ENCODE peak calls at places on chromosomes 13 and 19, in ten cellular contexts. One of them, this sample, is unnamed.

GRCh38 chr13:37492741-37493514 is 105.6 kb downstream of the POSTN start:
- DNase-seq in HFFc6: peak; percentile 84
- DNase-seq in GF-D8: no peak
- DNase-seq in effector memory CD4-positive, alpha-beta T cell: no peak
- DNase-seq in fibroblast of lung: peak; percentile 98
- DNase-seq in activated T-helper 1 cell treated with anti-CD3 and anti-CD28 coated beads, Interleukin-12 subunit alpha, Interleukin-12 subunit beta, Interleukin-2, Interleukin-4 antibody, amounts not matched to agents 30 ng/mL and 10 ng/mL and 1 ng/mL, durations not matched to agents 14 hours and 24 hours and 36 hours: no peak
- DNase-seq in HS-5: peak; percentile 5
- DNase-seq in suprapubic skin: no peak
- DNase-seq in T-helper 1 cell: no peak
- DNase-seq in GOT3: no peak
- DNase-seq in this sample: no peak

GRCh38 chr13:111046590-111047141 is 68.4 kb upstream of the ARHGEF7 start:
- DNase-seq in HFFc6: peak; percentile 60
- DNase-seq in GF-D8: no peak
- DNase-seq in effector memory CD4-positive, alpha-beta T cell: no peak
- DNase-seq in fibroblast of lung: peak; percentile 15
- DNase-seq in activated T-helper 1 cell treated with anti-CD3 and anti-CD28 coated beads, Interleukin-12 subunit alpha, Interleukin-12 subunit beta, Interleukin-2, Interleukin-4 antibody, amounts not matched to agents 30 ng/mL and 10 ng/mL and 1 ng/mL, durations not matched to agents 14 hours and 24 hours and 36 hours: no peak
- DNase-seq in HS-5: no peak
- DNase-seq in suprapubic skin: no peak
- DNase-seq in T-helper 1 cell: no peak
- DNase-seq in GOT3: no peak
- DNase-seq in this sample: no peak

GRCh38 chr13:100280681-100281080 is 191.8 kb downstream of the PCCA start:
- DNase-seq in HFFc6: no peak
- DNase-seq in GF-D8: no peak
- DNase-seq in effector memory CD4-positive, alpha-beta T cell: no peak
- DNase-seq in fibroblast of lung: peak; percentile 16
- DNase-seq in activated T-helper 1 cell treated with anti-CD3 and anti-CD28 coated beads, Interleukin-12 subunit alpha, Interleukin-12 subunit beta, Interleukin-2, Interleukin-4 antibody, amounts not matched to agents 30 ng/mL and 10 ng/mL and 1 ng/mL, durations not matched to agents 14 hours and 24 hours and 36 hours: no peak
- DNase-seq in HS-5: no peak
- DNase-seq in suprapubic skin: no peak
- DNase-seq in T-helper 1 cell: no peak
- DNase-seq in GOT3: no peak
- DNase-seq in this sample: no peak

GRCh38 chr19:3304871-3305423 is 61.4 kb upstream of the NFIC start:
- DNase-seq in HFFc6: peak; percentile 29
- DNase-seq in GF-D8: peak; percentile 22
- DNase-seq in effector memory CD4-positive, alpha-beta T cell: peak; percentile 43
- DNase-seq in fibroblast of lung: peak; percentile 31
- DNase-seq in activated T-helper 1 cell treated with anti-CD3 and anti-CD28 coated beads, Interleukin-12 subunit alpha, Interleukin-12 subunit beta, Interleukin-2, Interleukin-4 antibody, amounts not matched to agents 30 ng/mL and 10 ng/mL and 1 ng/mL, durations not matched to agents 14 hours and 24 hours and 36 hours: peak; percentile 48
- DNase-seq in HS-5: peak; percentile 42
- DNase-seq in suprapubic skin: no peak
- DNase-seq in T-helper 1 cell: peak; percentile 47
- DNase-seq in GOT3: no peak
- DNase-seq in this sample: no peak

GRCh38 chr19:46860846-46861690 is at the start of gene ARHGAP35:
- DNase-seq in HFFc6: no peak
- DNase-seq in GF-D8: no peak
- DNase-seq in effector memory CD4-positive, alpha-beta T cell: peak; percentile 76
- DNase-seq in fibroblast of lung: no peak
- DNase-seq in activated T-helper 1 cell treated with anti-CD3 and anti-CD28 coated beads, Interleukin-12 subunit alpha, Interleukin-12 subunit beta, Interleukin-2, Interleukin-4 antibody, amounts not matched to agents 30 ng/mL and 10 ng/mL and 1 ng/mL, durations not matched to agents 14 hours and 24 hours and 36 hours: no peak
- DNase-seq in HS-5: no peak
- DNase-seq in suprapubic skin: peak; percentile 79
- DNase-seq in T-helper 1 cell: peak; percentile 75
- DNase-seq in GOT3: no peak
- DNase-seq in this sample: peak; percentile 86

GRCh38 chr19:5691930-5692784 is 2.1 kb downstream of the RPL36 start:
- DNase-seq in HFFc6: no peak
- DNase-seq in GF-D8: no peak
- DNase-seq in effector memory CD4-positive, alpha-beta T cell: no peak
- DNase-seq in fibroblast of lung: no peak
- DNase-seq in activated T-helper 1 cell treated with anti-CD3 and anti-CD28 coated beads, Interleukin-12 subunit alpha, Interleukin-12 subunit beta, Interleukin-2, Interleukin-4 antibody, amounts not matched to agents 30 ng/mL and 10 ng/mL and 1 ng/mL, durations not matched to agents 14 hours and 24 hours and 36 hours: no peak
- DNase-seq in HS-5: no peak
- DNase-seq in suprapubic skin: no peak
- DNase-seq in T-helper 1 cell: no peak
- DNase-seq in GOT3: no peak
- DNase-seq in this sample: no peak

GRCh38 chr13:21137696-21138095 is 38.7 kb downstream of the SKA3 start:
- DNase-seq in HFFc6: peak; percentile 24
- DNase-seq in GF-D8: no peak
- DNase-seq in effector memory CD4-positive, alpha-beta T cell: no peak
- DNase-seq in fibroblast of lung: peak; percentile 26
- DNase-seq in activated T-helper 1 cell treated with anti-CD3 and anti-CD28 coated beads, Interleukin-12 subunit alpha, Interleukin-12 subunit beta, Interleukin-2, Interleukin-4 antibody, amounts not matched to agents 30 ng/mL and 10 ng/mL and 1 ng/mL, durations not matched to agents 14 hours and 24 hours and 36 hours: no peak
- DNase-seq in HS-5: no peak
- DNase-seq in suprapubic skin: no peak
- DNase-seq in T-helper 1 cell: no peak
- DNase-seq in GOT3: no peak
- DNase-seq in this sample: no peak

GRCh38 chr13:46354143-46355087 is 32.6 kb downstream of the RUBCNL start:
- DNase-seq in HFFc6: peak; percentile 94
- DNase-seq in GF-D8: no peak
- DNase-seq in effector memory CD4-positive, alpha-beta T cell: no peak
- DNase-seq in fibroblast of lung: peak; percentile 97
- DNase-seq in activated T-helper 1 cell treated with anti-CD3 and anti-CD28 coated beads, Interleukin-12 subunit alpha, Interleukin-12 subunit beta, Interleukin-2, Interleukin-4 antibody, amounts not matched to agents 30 ng/mL and 10 ng/mL and 1 ng/mL, durations not matched to agents 14 hours and 24 hours and 36 hours: peak; percentile 53
- DNase-seq in HS-5: peak; percentile 76
- DNase-seq in suprapubic skin: no peak
- DNase-seq in T-helper 1 cell: no peak
- DNase-seq in GOT3: no peak
- DNase-seq in this sample: no peak

GRCh38 chr13:59384154-59384553 is 779.6 kb downstream of the DIAPH3 start:
- DNase-seq in HFFc6: no peak
- DNase-seq in GF-D8: no peak
- DNase-seq in effector memory CD4-positive, alpha-beta T cell: no peak
- DNase-seq in fibroblast of lung: no peak
- DNase-seq in activated T-helper 1 cell treated with anti-CD3 and anti-CD28 coated beads, Interleukin-12 subunit alpha, Interleukin-12 subunit beta, Interleukin-2, Interleukin-4 antibody, amounts not matched to agents 30 ng/mL and 10 ng/mL and 1 ng/mL, durations not matched to agents 14 hours and 24 hours and 36 hours: no peak
- DNase-seq in HS-5: no peak
- DNase-seq in suprapubic skin: no peak
- DNase-seq in T-helper 1 cell: no peak
- DNase-seq in GOT3: no peak
- DNase-seq in this sample: no peak

GRCh38 chr13:99296270-99296865 is 10.8 kb downstream of the GPR183 start:
- DNase-seq in HFFc6: no peak
- DNase-seq in GF-D8: no peak
- DNase-seq in effector memory CD4-positive, alpha-beta T cell: no peak
- DNase-seq in fibroblast of lung: peak; percentile 31
- DNase-seq in activated T-helper 1 cell treated with anti-CD3 and anti-CD28 coated beads, Interleukin-12 subunit alpha, Interleukin-12 subunit beta, Interleukin-2, Interleukin-4 antibody, amounts not matched to agents 30 ng/mL and 10 ng/mL and 1 ng/mL, durations not matched to agents 14 hours and 24 hours and 36 hours: no peak
- DNase-seq in HS-5: no peak
- DNase-seq in suprapubic skin: no peak
- DNase-seq in T-helper 1 cell: no peak
- DNase-seq in GOT3: no peak
- DNase-seq in this sample: no peak

GRCh38 chr13:50766043-50766442 is 77.4 kb downstream of the DLEU7 start:
- DNase-seq in HFFc6: no peak
- DNase-seq in GF-D8: no peak
- DNase-seq in effector memory CD4-positive, alpha-beta T cell: no peak
- DNase-seq in fibroblast of lung: no peak
- DNase-seq in activated T-helper 1 cell treated with anti-CD3 and anti-CD28 coated beads, Interleukin-12 subunit alpha, Interleukin-12 subunit beta, Interleukin-2, Interleukin-4 antibody, amounts not matched to agents 30 ng/mL and 10 ng/mL and 1 ng/mL, durations not matched to agents 14 hours and 24 hours and 36 hours: no peak
- DNase-seq in HS-5: no peak
- DNase-seq in suprapubic skin: no peak
- DNase-seq in T-helper 1 cell: no peak
- DNase-seq in GOT3: no peak
- DNase-seq in this sample: no peak

GRCh38 chr19:34317311-34317927 is 47.6 kb upstream of the GPI start:
- DNase-seq in HFFc6: no peak
- DNase-seq in GF-D8: no peak
- DNase-seq in effector memory CD4-positive, alpha-beta T cell: peak; percentile 32
- DNase-seq in fibroblast of lung: peak; percentile 52
- DNase-seq in activated T-helper 1 cell treated with anti-CD3 and anti-CD28 coated beads, Interleukin-12 subunit alpha, Interleukin-12 subunit beta, Interleukin-2, Interleukin-4 antibody, amounts not matched to agents 30 ng/mL and 10 ng/mL and 1 ng/mL, durations not matched to agents 14 hours and 24 hours and 36 hours: no peak
- DNase-seq in HS-5: no peak
- DNase-seq in suprapubic skin: no peak
- DNase-seq in T-helper 1 cell: no peak
- DNase-seq in GOT3: no peak
- DNase-seq in this sample: no peak

GRCh38 chr13:66635526-66635925 is 594.6 kb downstream of the PCDH9 start:
- DNase-seq in HFFc6: peak; percentile 86
- DNase-seq in GF-D8: no peak
- DNase-seq in effector memory CD4-positive, alpha-beta T cell: no peak
- DNase-seq in fibroblast of lung: peak; percentile 97
- DNase-seq in activated T-helper 1 cell treated with anti-CD3 and anti-CD28 coated beads, Interleukin-12 subunit alpha, Interleukin-12 subunit beta, Interleukin-2, Interleukin-4 antibody, amounts not matched to agents 30 ng/mL and 10 ng/mL and 1 ng/mL, durations not matched to agents 14 hours and 24 hours and 36 hours: no peak
- DNase-seq in HS-5: peak; percentile 43
- DNase-seq in suprapubic skin: no peak
- DNase-seq in T-helper 1 cell: no peak
- DNase-seq in GOT3: no peak
- DNase-seq in this sample: no peak

GRCh38 chr13:36030670-36031331 is 100.4 kb downstream of the DCLK1 start:
- DNase-seq in HFFc6: no peak
- DNase-seq in GF-D8: no peak
- DNase-seq in effector memory CD4-positive, alpha-beta T cell: no peak
- DNase-seq in fibroblast of lung: peak; percentile 93
- DNase-seq in activated T-helper 1 cell treated with anti-CD3 and anti-CD28 coated beads, Interleukin-12 subunit alpha, Interleukin-12 subunit beta, Interleukin-2, Interleukin-4 antibody, amounts not matched to agents 30 ng/mL and 10 ng/mL and 1 ng/mL, durations not matched to agents 14 hours and 24 hours and 36 hours: no peak
- DNase-seq in HS-5: no peak
- DNase-seq in suprapubic skin: no peak
- DNase-seq in T-helper 1 cell: no peak
- DNase-seq in GOT3: no peak
- DNase-seq in this sample: no peak

GRCh38 chr19:19743176-19743575 is 10.3 kb upstream of the ZNF14 start:
- DNase-seq in HFFc6: no peak
- DNase-seq in GF-D8: no peak
- DNase-seq in effector memory CD4-positive, alpha-beta T cell: no peak
- DNase-seq in fibroblast of lung: no peak
- DNase-seq in activated T-helper 1 cell treated with anti-CD3 and anti-CD28 coated beads, Interleukin-12 subunit alpha, Interleukin-12 subunit beta, Interleukin-2, Interleukin-4 antibody, amounts not matched to agents 30 ng/mL and 10 ng/mL and 1 ng/mL, durations not matched to agents 14 hours and 24 hours and 36 hours: no peak
- DNase-seq in HS-5: no peak
- DNase-seq in suprapubic skin: no peak
- DNase-seq in T-helper 1 cell: no peak
- DNase-seq in GOT3: no peak
- DNase-seq in this sample: no peak

GRCh38 chr13:77515785-77516184 is 19.7 kb upstream of the SCEL start:
- DNase-seq in HFFc6: no peak
- DNase-seq in GF-D8: no peak
- DNase-seq in effector memory CD4-positive, alpha-beta T cell: no peak
- DNase-seq in fibroblast of lung: no peak
- DNase-seq in activated T-helper 1 cell treated with anti-CD3 and anti-CD28 coated beads, Interleukin-12 subunit alpha, Interleukin-12 subunit beta, Interleukin-2, Interleukin-4 antibody, amounts not matched to agents 30 ng/mL and 10 ng/mL and 1 ng/mL, durations not matched to agents 14 hours and 24 hours and 36 hours: no peak
- DNase-seq in HS-5: no peak
- DNase-seq in suprapubic skin: no peak
- DNase-seq in T-helper 1 cell: no peak
- DNase-seq in GOT3: no peak
- DNase-seq in this sample: no peak

GRCh38 chr19:11115042-11115441 is 25.8 kb downstream of the LDLR start:
- DNase-seq in HFFc6: no peak
- DNase-seq in GF-D8: no peak
- DNase-seq in effector memory CD4-positive, alpha-beta T cell: no peak
- DNase-seq in fibroblast of lung: no peak
- DNase-seq in activated T-helper 1 cell treated with anti-CD3 and anti-CD28 coated beads, Interleukin-12 subunit alpha, Interleukin-12 subunit beta, Interleukin-2, Interleukin-4 antibody, amounts not matched to agents 30 ng/mL and 10 ng/mL and 1 ng/mL, durations not matched to agents 14 hours and 24 hours and 36 hours: no peak
- DNase-seq in HS-5: no peak
- DNase-seq in suprapubic skin: no peak
- DNase-seq in T-helper 1 cell: no peak
- DNase-seq in GOT3: no peak
- DNase-seq in this sample: no peak

GRCh38 chr13:98752111-98752941 is at the start of gene SLC15A1:
- DNase-seq in HFFc6: no peak
- DNase-seq in GF-D8: no peak
- DNase-seq in effector memory CD4-positive, alpha-beta T cell: no peak
- DNase-seq in fibroblast of lung: no peak
- DNase-seq in activated T-helper 1 cell treated with anti-CD3 and anti-CD28 coated beads, Interleukin-12 subunit alpha, Interleukin-12 subunit beta, Interleukin-2, Interleukin-4 antibody, amounts not matched to agents 30 ng/mL and 10 ng/mL and 1 ng/mL, durations not matched to agents 14 hours and 24 hours and 36 hours: no peak
- DNase-seq in HS-5: no peak
- DNase-seq in suprapubic skin: no peak
- DNase-seq in T-helper 1 cell: no peak
- DNase-seq in GOT3: no peak
- DNase-seq in this sample: no peak

GRCh38 chr19:42198676-42199439 is 18.6 kb downstream of the DEDD2 start:
- DNase-seq in HFFc6: no peak
- DNase-seq in GF-D8: peak; percentile 78
- DNase-seq in effector memory CD4-positive, alpha-beta T cell: peak; percentile 75
- DNase-seq in fibroblast of lung: no peak
- DNase-seq in activated T-helper 1 cell treated with anti-CD3 and anti-CD28 coated beads, Interleukin-12 subunit alpha, Interleukin-12 subunit beta, Interleukin-2, Interleukin-4 antibody, amounts not matched to agents 30 ng/mL and 10 ng/mL and 1 ng/mL, durations not matched to agents 14 hours and 24 hours and 36 hours: peak; percentile 81
- DNase-seq in HS-5: no peak
- DNase-seq in suprapubic skin: no peak
- DNase-seq in T-helper 1 cell: peak; percentile 65
- DNase-seq in GOT3: no peak
- DNase-seq in this sample: no peak

GRCh38 chr19:15640904-15641597 is 354 bp downstream of the CYP4F3 start:
- DNase-seq in HFFc6: no peak
- DNase-seq in GF-D8: no peak
- DNase-seq in effector memory CD4-positive, alpha-beta T cell: no peak
- DNase-seq in fibroblast of lung: no peak
- DNase-seq in activated T-helper 1 cell treated with anti-CD3 and anti-CD28 coated beads, Interleukin-12 subunit alpha, Interleukin-12 subunit beta, Interleukin-2, Interleukin-4 antibody, amounts not matched to agents 30 ng/mL and 10 ng/mL and 1 ng/mL, durations not matched to agents 14 hours and 24 hours and 36 hours: no peak
- DNase-seq in HS-5: no peak
- DNase-seq in suprapubic skin: no peak
- DNase-seq in T-helper 1 cell: no peak
- DNase-seq in GOT3: no peak
- DNase-seq in this sample: no peak

GRCh38 chr13:112320303-112320702 is 55.9 kb upstream of the SPACA7 start:
- DNase-seq in HFFc6: no peak
- DNase-seq in GF-D8: no peak
- DNase-seq in effector memory CD4-positive, alpha-beta T cell: no peak
- DNase-seq in fibroblast of lung: no peak
- DNase-seq in activated T-helper 1 cell treated with anti-CD3 and anti-CD28 coated beads, Interleukin-12 subunit alpha, Interleukin-12 subunit beta, Interleukin-2, Interleukin-4 antibody, amounts not matched to agents 30 ng/mL and 10 ng/mL and 1 ng/mL, durations not matched to agents 14 hours and 24 hours and 36 hours: no peak
- DNase-seq in HS-5: no peak
- DNase-seq in suprapubic skin: no peak
- DNase-seq in T-helper 1 cell: no peak
- DNase-seq in GOT3: no peak
- DNase-seq in this sample: no peak

GRCh38 chr13:34048652-34049051 is 230.7 kb downstream of the RFC3 start:
- DNase-seq in HFFc6: no peak
- DNase-seq in GF-D8: no peak
- DNase-seq in effector memory CD4-positive, alpha-beta T cell: no peak
- DNase-seq in fibroblast of lung: no peak
- DNase-seq in activated T-helper 1 cell treated with anti-CD3 and anti-CD28 coated beads, Interleukin-12 subunit alpha, Interleukin-12 subunit beta, Interleukin-2, Interleukin-4 antibody, amounts not matched to agents 30 ng/mL and 10 ng/mL and 1 ng/mL, durations not matched to agents 14 hours and 24 hours and 36 hours: no peak
- DNase-seq in HS-5: no peak
- DNase-seq in suprapubic skin: no peak
- DNase-seq in T-helper 1 cell: no peak
- DNase-seq in GOT3: no peak
- DNase-seq in this sample: no peak

GRCh38 chr13:28558126-28558525 is 63.2 kb upstream of the FLT1 start:
- DNase-seq in HFFc6: peak; percentile 86
- DNase-seq in GF-D8: no peak
- DNase-seq in effector memory CD4-positive, alpha-beta T cell: no peak
- DNase-seq in fibroblast of lung: peak; percentile 94
- DNase-seq in activated T-helper 1 cell treated with anti-CD3 and anti-CD28 coated beads, Interleukin-12 subunit alpha, Interleukin-12 subunit beta, Interleukin-2, Interleukin-4 antibody, amounts not matched to agents 30 ng/mL and 10 ng/mL and 1 ng/mL, durations not matched to agents 14 hours and 24 hours and 36 hours: no peak
- DNase-seq in HS-5: peak; percentile 53
- DNase-seq in suprapubic skin: no peak
- DNase-seq in T-helper 1 cell: no peak
- DNase-seq in GOT3: no peak
- DNase-seq in this sample: no peak

GRCh38 chr19:45637890-45638667 is 1.1 kb downstream of the EML2 start:
- DNase-seq in HFFc6: peak; percentile 46
- DNase-seq in GF-D8: no peak
- DNase-seq in effector memory CD4-positive, alpha-beta T cell: no peak
- DNase-seq in fibroblast of lung: peak; percentile 65
- DNase-seq in activated T-helper 1 cell treated with anti-CD3 and anti-CD28 coated beads, Interleukin-12 subunit alpha, Interleukin-12 subunit beta, Interleukin-2, Interleukin-4 antibody, amounts not matched to agents 30 ng/mL and 10 ng/mL and 1 ng/mL, durations not matched to agents 14 hours and 24 hours and 36 hours: no peak
- DNase-seq in HS-5: no peak
- DNase-seq in suprapubic skin: no peak
- DNase-seq in T-helper 1 cell: no peak
- DNase-seq in GOT3: no peak
- DNase-seq in this sample: no peak

GRCh38 chr19:47506459-47506858 is 8.4 kb downstream of the NAPA start:
- DNase-seq in HFFc6: no peak
- DNase-seq in GF-D8: no peak
- DNase-seq in effector memory CD4-positive, alpha-beta T cell: no peak
- DNase-seq in fibroblast of lung: no peak
- DNase-seq in activated T-helper 1 cell treated with anti-CD3 and anti-CD28 coated beads, Interleukin-12 subunit alpha, Interleukin-12 subunit beta, Interleukin-2, Interleukin-4 antibody, amounts not matched to agents 30 ng/mL and 10 ng/mL and 1 ng/mL, durations not matched to agents 14 hours and 24 hours and 36 hours: no peak
- DNase-seq in HS-5: no peak
- DNase-seq in suprapubic skin: no peak
- DNase-seq in T-helper 1 cell: no peak
- DNase-seq in GOT3: no peak
- DNase-seq in this sample: no peak

GRCh38 chr13:73844986-73845385 is 289.2 kb downstream of the KLF12 start:
- DNase-seq in HFFc6: no peak
- DNase-seq in GF-D8: no peak
- DNase-seq in effector memory CD4-positive, alpha-beta T cell: no peak
- DNase-seq in fibroblast of lung: peak; percentile 47
- DNase-seq in activated T-helper 1 cell treated with anti-CD3 and anti-CD28 coated beads, Interleukin-12 subunit alpha, Interleukin-12 subunit beta, Interleukin-2, Interleukin-4 antibody, amounts not matched to agents 30 ng/mL and 10 ng/mL and 1 ng/mL, durations not matched to agents 14 hours and 24 hours and 36 hours: no peak
- DNase-seq in HS-5: no peak
- DNase-seq in suprapubic skin: no peak
- DNase-seq in T-helper 1 cell: no peak
- DNase-seq in GOT3: no peak
- DNase-seq in this sample: no peak